ENCODE peak calls at places on chromosomes 2 and 18, in six cellular contexts. A is lung, C is prostate gland, B is heart right ventricle, K is suprapubic skin, I is IMR-90. T is an unnamed sample. For H3K4me1 and H3K27me3, the result is how much of the 10 kb centered on the place peaks cover.

GRCh38 chr2:105757361-105757933 is 12.7 kb downstream of the NCK2 start:
- DNase-seq in A (no peak), C (no peak), B (no peak), K (no peak), I (no peak), T (no peak)

GRCh38 chr2:198638579-198638978 is 819.2 kb downstream of the SATB2 start:
- DNase-seq in A (no peak), C (no peak), B (no peak), K (no peak), I (peak), T (no peak)

GRCh38 chr2:212711851-212712250 is 173.2 kb upstream of the ERBB4 start:
- DNase-seq in A (no peak), C (no peak), B (no peak), K (no peak), I (peak), T (peak)

GRCh38 chr2:133063792-133064191 is 393.8 kb upstream of the LYPD1 start:
- DNase-seq in A (no peak), C (no peak), B (no peak), K (no peak), I (peak), T (peak)

GRCh38 chr2:50648031-50648430 is 383.9 kb downstream of the NRXN1 start:
- DNase-seq in A (no peak), C (no peak), B (no peak), K (no peak), I (no peak), T (no peak)

GRCh38 chr2:20706786-20707185 is 39.8 kb downstream of the GDF7 start:
- DNase-seq in A (no peak), C (no peak), B (no peak), K (no peak), I (no peak), T (no peak)

GRCh38 chr2:171482877-171483276 is 39.4 kb upstream of the CYBRD1 start:
- DNase-seq in A (no peak), C (no peak), B (no peak), K (no peak), I (peak), T (no peak)

GRCh38 chr18:12861637-12862036 is 22.4 kb downstream of the PTPN2 start:
- DNase-seq in A (no peak), C (no peak), B (no peak), K (no peak), I (no peak), T (no peak)

GRCh38 chr2:133448195-133448594 is 120.1 kb downstream of the NCKAP5 start:
- DNase-seq in A (no peak), C (no peak), B (no peak), K (no peak), I (no peak), T (no peak)

GRCh38 chr18:55489742-55490055 is 98.3 kb downstream of the TCF4 start:
- DNase-seq in A (no peak), C (no peak), B (no peak), K (no peak), I (peak), T (no peak)
- H3K4me1 ChIP-seq in A (under half), C (under half), B (under half), K (under half), I (under half), T (under half)

GRCh38 chr18:6719914-6720692 is 9.4 kb upstream of the ARHGAP28 start:
- DNase-seq in A (no peak), C (no peak), B (no peak), K (no peak), I (no peak), T (no peak)

GRCh38 chr18:6714027-6714426 is 15.5 kb upstream of the ARHGAP28 start:
- DNase-seq in A (no peak), C (no peak), B (no peak), K (no peak), I (no peak), T (no peak)

GRCh38 chr18:6719098-6719913 is 10.2 kb upstream of the ARHGAP28 start:
- DNase-seq in A (no peak), C (no peak), B (no peak), K (no peak), I (no peak), T (no peak)

GRCh38 chr18:6722680-6723079 is 6.8 kb upstream of the ARHGAP28 start:
- DNase-seq in A (no peak), C (no peak), B (no peak), K (no peak), I (no peak), T (no peak)

DNA sequence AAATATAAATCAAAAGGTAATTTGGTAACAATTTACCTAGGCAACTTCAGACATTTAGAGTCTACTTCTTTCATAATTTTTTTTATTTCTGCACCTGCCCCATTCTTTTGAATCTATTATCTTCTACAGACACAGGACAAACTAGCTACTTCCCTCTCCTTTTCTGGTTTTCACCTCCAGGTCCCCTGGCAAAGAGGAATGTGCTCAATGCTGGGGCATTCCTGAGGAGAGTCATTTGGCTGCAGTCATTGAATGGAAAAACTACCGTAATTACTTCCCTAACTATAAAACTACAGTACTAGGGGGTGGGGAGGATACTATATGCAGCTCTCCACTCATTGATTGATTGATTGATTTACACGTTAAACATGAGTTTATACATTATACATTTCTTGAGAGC is 11.3 kb upstream of the ARHGAP28 start:
- DNase-seq in A (no peak), C (no peak), B (no peak), K (no peak), I (no peak), T (no peak)
- H3K27ac ChIP-seq in A (no peak), C (no peak), B (no peak), K (no peak), I (no peak), T (no peak)

GRCh38 chr2:152061383-152061782 is 37.5 kb downstream of the CACNB4 start:
- DNase-seq in A (no peak), C (no peak), B (no peak), K (no peak), I (no peak), T (no peak)

GRCh38 chr2:152063325-152063924 is 35.4 kb downstream of the CACNB4 start:
- DNase-seq in A (peak), C (no peak), B (no peak), K (no peak), I (no peak), T (no peak)

GRCh38 chr2:152058655-152059054 is 40.2 kb downstream of the CACNB4 start:
- DNase-seq in A (no peak), C (no peak), B (no peak), K (no peak), I (no peak), T (no peak)

GRCh38 chr2:152065945-152066344 is 32.9 kb downstream of the CACNB4 start:
- DNase-seq in A (no peak), C (no peak), B (no peak), K (no peak), I (no peak), T (no peak)

GRCh38 chr2:152062130-152063091 is 36.4 kb downstream of the CACNB4 start:
- DNase-seq in A (peak), C (peak), B (peak), K (no peak), I (peak), T (peak)
- H3K27me3 ChIP-seq in A (under half), C (under half), B (under half), K (under half), I (under half), T (half or more)

GRCh38 chr2:239245107-239245506 is 155.7 kb downstream of the HDAC4 start:
- DNase-seq in A (no peak), C (no peak), B (no peak), K (no peak), I (no peak), T (no peak)

GRCh38 chr2:239244625-239245024 is 156.2 kb downstream of the HDAC4 start:
- DNase-seq in A (no peak), C (no peak), B (no peak), K (peak), I (no peak), T (no peak)

GRCh38 chr2:239247401-239248245 is 153.2 kb downstream of the HDAC4 start:
- DNase-seq in A (no peak), C (no peak), B (no peak), K (peak), I (no peak), T (no peak)

GRCh38 chr2:239246723-239247122 is 154.1 kb downstream of the HDAC4 start:
- DNase-seq in A (no peak), C (no peak), B (no peak), K (peak), I (no peak), T (peak)

DNA sequence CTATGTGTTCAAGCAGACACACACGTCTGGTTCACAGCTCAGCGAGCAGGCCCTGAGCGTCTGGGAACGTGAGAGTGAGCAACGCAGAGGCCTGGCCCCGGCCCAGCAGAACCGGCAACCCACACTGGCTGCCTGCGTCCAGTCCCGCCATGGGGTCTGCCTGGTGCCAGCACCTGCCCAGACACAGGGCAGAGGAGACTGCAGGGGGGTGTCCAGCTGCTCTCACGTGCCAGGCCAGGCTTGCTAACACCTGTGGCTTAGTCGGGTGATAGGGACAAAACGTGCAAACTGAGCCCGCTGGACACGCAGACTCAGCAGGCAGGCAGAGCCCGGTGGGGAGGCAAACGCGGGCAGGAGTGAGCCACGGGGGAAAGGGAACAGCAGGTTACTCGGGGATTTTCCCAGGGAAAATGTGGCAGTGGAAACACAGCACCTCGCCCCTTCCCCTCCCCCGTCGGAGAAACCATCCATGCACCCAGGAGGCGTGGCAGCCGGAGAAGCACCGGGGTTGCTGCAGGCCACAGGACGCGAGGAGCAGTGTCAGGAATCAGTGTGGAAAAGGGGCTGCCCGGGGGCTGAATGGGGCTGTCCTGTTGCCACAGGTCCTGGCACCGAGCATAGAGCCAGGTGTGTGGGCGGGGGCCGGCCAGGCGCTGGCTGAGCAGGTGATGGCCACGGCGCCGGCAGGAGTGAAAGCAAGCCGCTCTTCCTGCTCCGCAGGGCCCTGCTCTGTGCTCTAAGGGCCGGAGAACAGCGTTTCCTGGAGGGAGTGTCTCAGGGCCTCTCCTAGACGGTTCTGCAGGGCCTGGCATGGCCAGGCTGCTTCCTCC is 154.7 kb downstream of the HDAC4 start:
- DNase-seq in A (no peak), C (peak), B (no peak), K (peak), I (no peak), T (peak)
- H3K4me1 ChIP-seq in A (under half), C (under half), B (under half), K (under half), I (under half), T (under half)

GRCh38 chr2:100887039-100887578 is 67.2 kb downstream of the NPAS2 start:
- DNase-seq in A (no peak), C (no peak), B (no peak), K (no peak), I (no peak), T (no peak)
- H3K27ac ChIP-seq in A (no peak), C (no peak), B (peak), K (peak), I (no peak), T (no peak)

DNA sequence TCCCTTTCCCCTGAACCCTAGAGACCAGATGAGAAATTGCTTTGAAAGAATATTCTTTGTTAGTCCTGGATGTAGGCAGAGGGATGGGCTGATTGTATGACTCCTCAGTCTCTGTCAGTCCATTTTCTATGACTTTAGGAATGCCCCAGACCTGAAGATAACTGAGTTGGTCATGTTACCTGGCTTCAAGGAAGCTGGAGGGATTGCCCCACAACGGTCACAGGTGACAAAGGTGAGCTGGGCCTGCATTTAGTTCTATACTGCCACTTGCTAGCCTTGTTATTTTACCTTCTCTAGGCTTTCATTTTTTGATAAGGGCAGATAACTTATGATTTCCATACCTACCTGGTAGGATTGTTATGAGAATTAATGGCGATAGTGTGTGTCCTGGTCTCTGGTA is 260.0 kb downstream of the PRKCE start:
- DNase-seq in A (no peak), C (no peak), B (no peak), K (no peak), I (no peak), T (no peak)
- H3K27me3 ChIP-seq in A (under half), C (under half), B (under half), K (under half), I (under half), T (under half)

GRCh38 chr2:121648611-121649401 is 456 bp downstream of the CLASP1 start:
- DNase-seq in A (peak), C (peak), B (peak), K (peak), I (peak), T (peak)
- H3K4me1 ChIP-seq in A (under half), C (under half), B (half or more), K (under half), I (under half), T (under half)

GRCh38 chr2:68767031-68767961 is 32.7 kb downstream of the ARHGAP25 start:
- DNase-seq in A (no peak), C (no peak), B (no peak), K (no peak), I (no peak), T (no peak)
- H3K27ac ChIP-seq in A (no peak), C (no peak), B (no peak), K (no peak), I (no peak), T (no peak)

DNA sequence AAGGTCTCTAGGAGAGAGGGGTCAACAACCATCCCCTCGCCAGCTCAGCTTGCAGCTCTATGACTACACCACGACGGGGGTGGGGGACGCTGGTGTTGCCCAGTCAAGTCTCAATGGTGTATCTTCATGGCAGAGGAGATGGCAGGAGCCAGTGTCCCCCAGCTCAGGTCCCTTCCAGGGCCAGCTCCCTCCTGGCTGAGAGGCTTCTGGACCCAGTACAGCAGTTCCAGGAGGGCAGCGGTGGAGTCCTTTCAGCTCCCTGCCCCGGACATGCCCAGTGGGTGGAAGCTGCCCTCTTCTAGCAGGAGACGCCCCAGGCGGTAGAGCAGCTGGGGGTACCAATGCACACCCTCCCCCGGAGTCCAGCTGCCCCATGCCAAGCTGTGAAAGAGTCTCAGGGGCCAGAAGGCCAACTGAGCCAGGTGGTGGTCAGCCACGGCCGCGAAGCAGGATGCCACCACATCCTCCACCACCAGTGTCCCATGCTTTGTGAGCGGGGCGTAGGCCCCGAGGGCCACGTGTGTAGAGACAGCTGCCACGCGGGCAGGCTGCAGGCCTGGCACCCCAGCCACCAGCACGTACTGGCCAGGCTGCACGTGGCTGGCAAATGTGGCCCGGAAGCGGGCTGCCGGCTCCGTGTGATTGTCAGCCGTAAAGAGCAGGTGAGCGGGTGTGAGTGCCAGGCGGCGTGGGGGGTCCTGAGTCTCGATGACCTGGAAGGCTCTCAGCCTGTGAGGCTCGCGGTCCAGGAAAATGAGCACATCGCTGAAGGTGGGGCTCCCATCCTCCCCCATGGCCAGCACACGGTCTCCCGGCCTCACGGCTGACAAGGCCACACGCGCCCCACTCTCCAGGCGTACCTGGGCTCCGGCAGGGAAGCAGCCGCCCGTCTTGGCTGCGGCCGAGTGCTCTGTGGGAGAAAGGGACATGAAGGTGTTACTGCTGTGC is 5.5 kb downstream of the IHH start:
- DNase-seq in A (no peak), C (no peak), B (no peak), K (peak), I (no peak), T (no peak)
- H3K27me3 ChIP-seq in A (under half), C (under half), B (half or more), K (half or more), I (half or more), T (half or more)

DNA sequence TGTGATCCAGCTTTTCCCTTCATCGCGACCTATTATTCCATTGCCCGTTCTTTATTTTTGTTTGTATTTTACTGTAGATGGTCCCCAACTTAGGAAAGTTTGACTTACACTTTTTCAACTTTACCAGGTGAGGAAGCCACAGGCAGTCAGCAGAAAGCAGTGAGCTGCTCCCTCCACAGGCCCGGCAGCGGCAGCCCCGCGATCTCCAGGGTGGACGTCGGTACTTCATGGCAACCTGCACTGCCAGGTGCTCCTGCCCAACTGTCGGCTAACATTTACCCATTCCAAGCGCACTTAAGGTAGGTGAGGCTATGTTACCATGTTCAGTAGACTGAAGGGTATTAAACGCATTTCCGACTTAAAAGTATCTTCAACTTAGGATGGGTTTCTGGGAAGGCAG is 12.8 kb downstream of the ZNF516 start:
- DNase-seq in A (no peak), C (no peak), B (no peak), K (no peak), I (no peak), T (no peak)
- H3K4me1 ChIP-seq in A (under half), C (under half), B (under half), K (under half), I (under half), T (under half)

T was measured in foreskin keratinocyte.